ENCODE peak calls at places on chromosome 7, in five cellular contexts. B, O, I, M and D are unnamed samples.

GRCh38 chr7:90931996-90932912 is 332.0 kb upstream of the FZD1 start:
- DNase-seq in B (no peak), O (no peak), I (no peak), M (no peak), D (no peak)

GRCh38 chr7:41699532-41699931 is 3.4 kb downstream of the INHBA start:
- DNase-seq in B (no peak), O (peak; percentile 30), I (no peak), M (no peak), D (no peak)

GRCh38 chr7:98276241-98276761 is 5.2 kb upstream of the BRI3 start:
- DNase-seq in B (no peak), O (peak; percentile 76), I (no peak), M (no peak), D (no peak)

GRCh38 chr7:156836443-156836842 is 56.5 kb downstream of the LMBR1 start:
- DNase-seq in B (no peak), O (no peak), I (no peak), M (no peak), D (no peak)

GRCh38 chr7:138869353-138869752 is 71.4 kb upstream of the ATP6V0A4 start:
- DNase-seq in B (no peak), O (no peak), I (no peak), M (no peak), D (no peak)

GRCh38 chr7:41134242-41134872 is 568.5 kb downstream of the INHBA start:
- DNase-seq in B (no peak), O (no peak), I (no peak), M (no peak), D (no peak)

GRCh38 chr7:132029369-132030160 is 473.1 kb upstream of the PODXL start:
- DNase-seq in B (no peak), O (no peak), I (no peak), M (no peak), D (no peak)

GRCh38 chr7:101173752-101174244 is 6.3 kb downstream of the NAT16 start:
- DNase-seq in B (no peak), O (peak; percentile 52), I (no peak), M (peak; percentile 73), D (no peak)

GRCh38 chr7:18257711-18258110 is 230.1 kb upstream of the PRPS1L1 start:
- DNase-seq in B (no peak), O (no peak), I (no peak), M (no peak), D (no peak)

GRCh38 chr7:134710511-134710853 is 63.8 kb downstream of the BPGM start:
- DNase-seq in B (no peak), O (no peak), I (no peak), M (no peak), D (no peak)

GRCh38 chr7:121126801-121127534 is 138.5 kb downstream of the CPED1 start:
- DNase-seq in B (no peak), O (no peak), I (no peak), M (no peak), D (no peak)

GRCh38 chr7:71601840-71602239 is 469.9 kb downstream of the GALNT17 start:
- DNase-seq in B (no peak), O (no peak), I (no peak), M (no peak), D (no peak)

GRCh38 chr7:116592445-116592844 is 67.6 kb downstream of the CAV1 start:
- DNase-seq in B (no peak), O (peak; percentile 74), I (no peak), M (peak; percentile 51), D (no peak)

GRCh38 chr7:111012799-111013675 is 77.9 kb upstream of the LRRN3 start:
- DNase-seq in B (no peak), O (peak; percentile 55), I (no peak), M (no peak), D (no peak)

GRCh38 chr7:151243411-151244155 is 4.9 kb downstream of the SMARCD3 start:
- DNase-seq in B (no peak), O (no peak), I (no peak), M (peak; percentile 41), D (peak; percentile 83)

GRCh38 chr7:108138911-108139310 is 8.8 kb upstream of the LAMB4 start:
- DNase-seq in B (no peak), O (no peak), I (no peak), M (no peak), D (no peak)

GRCh38 chr7:101900103-101900502 is 82.7 kb downstream of the CUX1 start:
- DNase-seq in B (no peak), O (no peak), I (peak; percentile 80), M (no peak), D (peak; percentile 69)

DNA sequence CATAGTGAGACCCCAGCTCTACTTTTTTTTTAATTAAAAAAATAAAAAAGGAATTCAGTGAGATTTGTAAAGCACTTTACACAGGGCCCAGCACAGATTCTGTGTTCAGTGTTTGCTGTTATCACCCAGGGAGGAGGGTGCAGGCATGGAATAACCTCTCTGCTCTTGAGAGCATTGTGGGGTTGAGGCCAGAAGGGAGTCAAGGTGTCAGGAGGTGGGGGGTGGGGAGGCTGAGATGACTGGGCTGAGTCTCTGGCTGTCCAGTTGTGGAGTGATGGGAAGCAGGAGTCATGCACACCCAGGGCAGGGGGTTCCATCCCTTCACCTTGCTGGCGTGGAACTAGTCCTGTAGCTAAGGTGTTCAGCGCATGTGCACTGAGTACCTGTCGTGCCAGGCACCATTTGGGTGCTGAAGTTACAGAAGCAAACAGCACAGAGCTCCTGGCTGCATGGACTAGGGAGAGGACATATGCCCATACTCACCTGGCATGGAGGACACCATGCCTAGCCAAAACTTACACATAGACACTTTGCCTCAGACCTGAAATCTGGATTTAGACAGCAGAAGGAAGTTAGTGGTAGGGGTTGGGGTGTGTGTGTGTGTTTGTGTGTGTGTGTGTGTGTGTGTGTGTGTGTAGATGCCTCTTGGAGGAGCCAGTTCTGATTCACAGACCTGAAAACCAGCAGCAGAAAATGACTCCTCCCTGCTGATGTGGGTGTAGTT is 69.2 kb upstream of the LRRC4 start:
- DNase-seq in B (no peak), O (no peak), I (no peak), M (no peak), D (no peak)
- TF ChIP-seq POLR2A in B (no peak), O (no peak), I (no peak), M (no peak), D (no peak)

GRCh38 chr7:80263321-80263720 is 128.7 kb downstream of the GNAI1 start:
- DNase-seq in B (no peak), O (no peak), I (no peak), M (no peak), D (no peak)
- H3K4me3 ChIP-seq in B (no peak overlapping the region), O (no peak overlapping the region), I (no peak overlapping the region), M (no peak overlapping the region), D (no peak overlapping the region)

DNA sequence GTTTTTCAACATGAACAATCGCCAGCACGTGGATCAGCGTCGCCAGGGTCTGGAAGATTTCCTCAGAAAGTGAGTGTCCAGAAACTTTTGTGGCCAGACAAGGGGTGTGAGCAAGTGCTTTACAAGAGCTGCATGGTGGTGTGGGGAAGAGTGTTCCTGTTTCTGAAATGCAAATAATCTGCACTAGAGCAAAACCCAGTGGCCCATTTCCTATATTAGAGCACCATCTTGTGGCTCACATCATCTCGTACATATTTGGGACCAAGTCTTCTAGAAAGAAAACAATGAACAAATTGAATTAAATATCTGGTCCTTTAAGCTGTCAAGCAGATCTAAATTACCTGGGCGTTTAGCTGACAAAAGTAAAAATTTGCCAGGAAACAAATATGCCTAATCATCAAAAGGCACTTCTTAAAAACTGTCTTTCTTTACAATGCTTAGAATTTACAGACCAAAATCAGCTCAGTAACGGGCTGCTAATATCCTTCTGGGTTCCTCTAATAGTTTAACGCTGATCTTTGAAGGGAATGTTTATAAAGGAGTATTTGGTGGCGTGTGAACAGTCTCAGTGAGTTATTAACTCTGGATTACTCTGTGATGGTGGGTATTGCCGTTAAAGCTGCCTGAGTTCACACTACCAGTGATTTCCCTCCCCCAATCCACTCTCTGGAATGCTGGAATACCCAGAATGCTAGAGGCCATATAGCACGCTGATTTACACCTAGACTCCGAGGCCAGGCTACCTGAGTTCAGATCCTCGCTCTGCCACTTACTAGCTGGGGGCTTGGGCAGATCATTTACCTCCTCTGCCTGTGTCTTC is 73.6 kb downstream of the SNX10 start:
- DNase-seq in B (peak; percentile 44), O (peak; percentile 62), I (no peak), M (no peak), D (no peak)
- TF ChIP-seq POLR2A in B (no peak), O (no peak), I (no peak), M (no peak), D (no peak)

DNA sequence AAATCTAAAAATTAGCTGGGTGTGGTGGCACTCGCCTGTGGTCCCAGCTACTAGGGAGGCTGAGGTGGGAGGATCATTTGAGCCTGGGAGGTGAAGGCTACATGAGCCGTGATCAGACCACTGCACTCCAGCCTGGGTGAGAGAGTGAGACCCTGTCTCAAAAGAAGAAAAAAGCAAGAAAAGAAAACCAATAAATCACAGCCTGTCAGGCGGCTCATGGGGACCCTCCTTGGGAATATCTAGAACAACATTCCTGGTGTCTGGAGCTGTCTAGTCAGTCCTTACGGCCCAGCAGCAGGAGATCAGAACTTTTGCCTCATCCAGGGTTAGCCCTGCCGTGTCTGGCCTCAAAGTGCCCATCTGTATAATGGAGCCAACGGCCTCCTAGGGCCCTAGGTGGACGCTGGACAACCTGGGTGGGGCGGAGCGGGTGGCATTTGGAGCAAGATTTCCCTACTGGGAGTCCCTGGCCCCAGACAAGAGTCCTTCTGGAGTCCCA is 130.7 kb upstream of the TNRC18 start:
- DNase-seq in B (no peak), O (no peak), I (no peak), M (no peak), D (no peak)
- H3K4me3 ChIP-seq in B (no peak overlapping the region), O (no peak overlapping the region), I (peak overlapping the region; percentile 2), M (no peak overlapping the region), D (no peak overlapping the region)

GRCh38 chr7:12984117-12984516 is 296.7 kb downstream of the ARL4A start:
- DNase-seq in B (no peak), O (no peak), I (no peak), M (no peak), D (no peak)
- TF ChIP-seq POLR2A in B (no peak), O (no peak), I (no peak), M (no peak), D (no peak)

GRCh38 chr7:94403546-94403945 is 8.9 kb downstream of the COL1A2 start:
- DNase-seq in B (no peak), O (no peak), I (no peak), M (no peak), D (no peak)

GRCh38 chr7:94397721-94398120 is 3.0 kb downstream of the COL1A2 start:
- DNase-seq in B (no peak), O (no peak), I (no peak), M (no peak), D (no peak)

GRCh38 chr7:94400643-94401042 is 5.9 kb downstream of the COL1A2 start:
- DNase-seq in B (no peak), O (no peak), I (no peak), M (no peak), D (no peak)

GRCh38 chr7:94400022-94400421 is 5.3 kb downstream of the COL1A2 start:
- DNase-seq in B (no peak), O (no peak), I (no peak), M (no peak), D (no peak)

DNA sequence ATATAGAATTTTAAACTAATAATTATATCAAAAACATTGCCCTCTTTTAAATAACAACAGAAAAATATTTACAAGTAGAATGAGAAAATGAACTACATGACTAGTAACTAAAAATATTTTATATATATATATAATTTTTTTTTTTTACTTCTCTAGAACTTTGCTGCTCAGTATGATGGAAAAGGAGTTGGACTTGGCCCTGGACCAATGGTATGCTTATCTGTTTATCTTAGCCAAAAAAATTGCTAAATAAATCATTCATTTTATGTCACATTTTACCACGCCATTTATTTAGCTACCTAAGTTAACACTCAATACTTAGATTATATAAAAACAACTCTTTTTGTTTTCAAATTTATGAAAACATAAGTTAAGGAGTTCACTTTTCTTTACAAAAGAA is 6.7 kb downstream of the COL1A2 start:
- DNase-seq in B (no peak), O (no peak), I (no peak), M (no peak), D (no peak)
- H3K4me3 ChIP-seq in B (no peak overlapping the region), O (no peak overlapping the region), I (no peak overlapping the region), M (no peak overlapping the region), D (no peak overlapping the region)

GRCh38 chr7:954330-955238 is at the start of gene ADAP1:
- DNase-seq in B (no peak), O (peak; percentile 59), I (peak; percentile 67), M (peak; percentile 84), D (peak; percentile 92)
- TF ChIP-seq POLR2A in B (no peak), O (no peak), I (no peak), M (no peak), D (no peak)